ENCODE peak calls at places on chromosomes 7 and 10, in eight cellular contexts. S is fibroblast of lung, C is gastrocnemius medialis, X is mucosa of descending colon, Y is heart left ventricle, E is cardiac muscle cell, L is retinal pigment epithelial cell, V is dorsolateral prefrontal cortex. A is an unnamed sample.

GRCh38 chr10:11823122-11823988 is at the start of gene PROSER2:
- DNase-seq in S (peak), C (no peak), X (peak), Y (peak), E (peak), L (no peak), V (no peak), A (no peak)

GRCh38 chr7:149734514-149735075 is 38.8 kb downstream of the ZNF467 start:
- DNase-seq in S (no peak), C (no peak), X (no peak), Y (peak), E (no peak), L (no peak), V (no peak), A (no peak)

GRCh38 chr10:101224910-101225823 is 4.1 kb downstream of the LBX1 start:
- DNase-seq in S (no peak), C (no peak), X (no peak), Y (no peak), E (no peak), L (no peak), V (no peak), A (no peak)

GRCh38 chr10:18087398-18087797 is 52.8 kb upstream of the CACNB2 start:
- DNase-seq in S (peak), C (no peak), X (no peak), Y (no peak), E (peak), L (no peak), V (no peak), A (no peak)

GRCh38 chr10:99941942-99942835 is 67.6 kb downstream of the DNMBP start:
- DNase-seq in S (peak), C (no peak), X (no peak), Y (no peak), E (peak), L (peak), V (no peak), A (no peak)

GRCh38 chr7:19011212-19011611 is 106.2 kb downstream of the TWIST1 start:
- DNase-seq in S (no peak), C (no peak), X (no peak), Y (no peak), E (peak), L (no peak), V (no peak), A (no peak)

GRCh38 chr7:120856621-120857352 is 1.2 kb downstream of the TSPAN12 start:
- DNase-seq in S (peak), C (no peak), X (peak), Y (peak), E (peak), L (no peak), V (no peak), A (no peak)

GRCh38 chr10:105800626-105801025 is 1159.5 kb downstream of the SORCS3 start:
- DNase-seq in S (no peak), C (no peak), X (no peak), Y (no peak), E (no peak), L (peak), V (no peak), A (no peak)

GRCh38 chr10:59830601-59831259 is 75.6 kb downstream of the CCDC6 start:
- DNase-seq in S (peak), C (no peak), X (no peak), Y (peak), E (peak), L (no peak), V (peak), A (no peak)

GRCh38 chr7:96174812-96175211 is 147.1 kb downstream of the SLC25A13 start:
- DNase-seq in S (no peak), C (no peak), X (no peak), Y (no peak), E (no peak), L (no peak), V (no peak), A (no peak)

GRCh38 chr7:83852136-83852535 is 203.2 kb upstream of the SEMA3E start:
- DNase-seq in S (no peak), C (no peak), X (no peak), Y (no peak), E (no peak), L (no peak), V (no peak), A (peak)

GRCh38 chr7:16619979-16620408 is 25.6 kb downstream of the ANKMY2 start:
- DNase-seq in S (peak), C (no peak), X (no peak), Y (no peak), E (no peak), L (no peak), V (no peak), A (no peak)

GRCh38 chr10:12780634-12781601 is 220.6 kb downstream of the CCDC3 start:
- DNase-seq in S (no peak), C (no peak), X (no peak), Y (no peak), E (peak), L (no peak), V (no peak), A (no peak)

GRCh38 chr7:95608344-95609173 is 12.2 kb upstream of the PDK4 start:
- DNase-seq in S (peak), C (peak), X (peak), Y (peak), E (peak), L (peak), V (peak), A (peak)

GRCh38 chr10:75088640-75089039 is 22.8 kb upstream of the SAMD8 start:
- DNase-seq in S (no peak), C (no peak), X (no peak), Y (no peak), E (no peak), L (no peak), V (no peak), A (no peak)

GRCh38 chr10:528173-529165 is 161.0 kb downstream of the DIP2C start:
- DNase-seq in S (no peak), C (no peak), X (no peak), Y (peak), E (no peak), L (no peak), V (peak), A (no peak)

GRCh38 chr7:122770943-122771342 is 68.2 kb upstream of the RNF148 start:
- DNase-seq in S (no peak), C (no peak), X (no peak), Y (no peak), E (no peak), L (peak), V (no peak), A (no peak)

GRCh38 chr7:111842489-111842888 is 280.2 kb upstream of the IMMP2L start:
- DNase-seq in S (no peak), C (no peak), X (no peak), Y (no peak), E (no peak), L (no peak), V (no peak), A (no peak)

GRCh38 chr10:89637108-89637507 is 7.9 kb downstream of the PANK1 start:
- DNase-seq in S (no peak), C (no peak), X (no peak), Y (no peak), E (no peak), L (no peak), V (no peak), A (no peak)

GRCh38 chr7:55522268-55522902 is 49.9 kb downstream of the VOPP1 start:
- DNase-seq in S (no peak), C (no peak), X (no peak), Y (no peak), E (no peak), L (no peak), V (no peak), A (no peak)

GRCh38 chr10:46070749-46071148 is 24.7 kb upstream of the MSMB start:
- DNase-seq in S (no peak), C (no peak), X (no peak), Y (no peak), E (no peak), L (no peak), V (no peak), A (no peak)

GRCh38 chr7:79692015-79692414 is 238.5 kb upstream of the MAGI2 start:
- DNase-seq in S (peak), C (no peak), X (no peak), Y (no peak), E (peak), L (peak), V (no peak), A (peak)

GRCh38 chr10:13019280-13019679 is 17.8 kb upstream of the CCDC3 start:
- DNase-seq in S (no peak), C (no peak), X (no peak), Y (no peak), E (no peak), L (no peak), V (no peak), A (no peak)

GRCh38 chr7:139580435-139580834 is 57.0 kb downstream of the CLEC2L start:
- DNase-seq in S (no peak), C (no peak), X (no peak), Y (no peak), E (no peak), L (no peak), V (no peak), A (no peak)

GRCh38 chr7:139582130-139582650 is 58.7 kb downstream of the CLEC2L start:
- DNase-seq in S (no peak), C (no peak), X (no peak), Y (no peak), E (no peak), L (no peak), V (no peak), A (no peak)

GRCh38 chr7:139583826-139584553 is 60.5 kb downstream of the CLEC2L start:
- DNase-seq in S (no peak), C (no peak), X (no peak), Y (no peak), E (no peak), L (no peak), V (no peak), A (no peak)

GRCh38 chr7:139586286-139586685 is 62.8 kb downstream of the CLEC2L start:
- DNase-seq in S (no peak), C (no peak), X (no peak), Y (no peak), E (no peak), L (no peak), V (no peak), A (no peak)

DNA sequence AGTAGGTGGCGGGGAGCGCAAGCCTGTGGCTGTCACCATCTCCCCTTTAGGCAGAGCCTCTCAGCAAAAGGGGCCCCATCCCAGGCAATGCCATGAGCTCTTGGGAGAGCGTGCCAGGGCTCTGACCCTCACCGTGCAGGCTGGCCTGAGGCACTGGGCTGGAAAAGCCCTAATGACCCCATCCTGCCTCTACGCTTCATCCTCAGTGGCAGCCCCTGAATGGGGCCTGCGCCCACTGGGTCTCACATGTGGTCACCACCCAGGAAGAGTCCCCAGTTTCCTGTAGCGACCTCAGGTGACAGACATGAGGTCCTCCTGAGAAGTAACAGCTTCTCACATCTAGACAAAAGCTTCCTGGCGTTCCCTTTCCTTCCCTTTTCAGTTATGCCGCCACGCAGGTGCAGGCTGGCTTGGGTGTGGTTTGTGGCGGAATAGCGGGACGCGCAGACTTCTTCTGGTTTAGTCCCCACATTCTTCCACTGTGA is 59.2 kb downstream of the CLEC2L start:
- DNase-seq in S (no peak), C (no peak), X (no peak), Y (no peak), E (no peak), L (no peak), V (no peak), A (no peak)
- H3K4me3 ChIP-seq in S (no peak), C (no peak), X (no peak), Y (no peak), E (no peak), L (no peak), V (no peak), A (no peak)

GRCh38 chr7:134174797-134175261 is 47.7 kb downstream of the LRGUK start:
- DNase-seq in S (peak), C (no peak), X (no peak), Y (no peak), E (peak), L (peak), V (no peak), A (peak)

GRCh38 chr7:134175724-134176350 is 48.7 kb downstream of the LRGUK start:
- DNase-seq in S (no peak), C (no peak), X (no peak), Y (no peak), E (no peak), L (no peak), V (no peak), A (no peak)

GRCh38 chr7:134184767-134185166 is 57.6 kb downstream of the LRGUK start:
- DNase-seq in S (no peak), C (no peak), X (no peak), Y (no peak), E (no peak), L (no peak), V (no peak), A (no peak)

GRCh38 chr7:134182078-134182477 is 54.9 kb downstream of the LRGUK start:
- DNase-seq in S (no peak), C (no peak), X (no peak), Y (no peak), E (no peak), L (no peak), V (no peak), A (no peak)

DNA sequence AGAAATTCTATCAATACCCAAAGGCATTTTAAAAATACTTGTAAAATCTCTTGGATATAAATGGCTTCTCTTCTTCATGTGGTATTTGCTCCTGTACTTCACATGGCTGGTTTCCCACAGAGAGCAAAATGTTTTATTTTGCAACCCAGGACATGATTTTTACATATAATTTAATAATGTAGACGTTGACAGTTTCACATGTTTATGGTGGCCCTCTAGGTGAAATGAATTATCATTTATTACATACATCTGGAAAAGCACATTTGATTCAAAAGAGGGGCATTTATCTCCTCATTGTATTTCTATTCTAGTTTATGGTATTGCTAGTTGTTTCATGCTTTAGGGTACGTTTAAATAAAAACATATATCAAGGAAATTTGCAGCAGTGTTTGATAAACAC is 52.2 kb downstream of the LRGUK start:
- DNase-seq in S (no peak), C (no peak), X (no peak), Y (no peak), E (no peak), L (no peak), V (no peak), A (no peak)
- TF ChIP-seq CTCF in S (no peak), C (no peak), X (no peak), Y (no peak), E (no peak), L (no peak), V (no peak), A (no peak)

DNA sequence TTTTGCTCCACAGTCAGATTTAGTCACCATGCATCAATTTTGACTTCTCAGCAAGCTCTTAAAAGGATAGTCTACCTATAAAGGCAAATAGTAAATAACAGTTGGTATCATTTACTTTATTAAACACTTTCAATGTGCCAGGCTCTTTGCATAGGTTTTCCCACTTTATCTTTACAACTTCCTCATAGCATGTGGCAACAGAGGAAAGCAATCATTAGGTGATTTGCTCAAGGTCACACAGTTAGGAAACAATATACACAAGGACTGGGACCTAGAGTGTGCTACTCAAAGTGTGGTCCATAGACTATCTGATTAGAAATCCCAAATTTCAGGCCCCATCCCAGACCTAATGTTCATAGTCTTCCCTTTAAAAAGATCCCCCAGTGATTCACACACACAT is 212.3 kb downstream of the MTERF1 start:
- DNase-seq in S (no peak), C (no peak), X (no peak), Y (no peak), E (no peak), L (no peak), V (no peak), A (no peak)
- H3K4me3 ChIP-seq in S (no peak), C (no peak), X (no peak), Y (no peak), E (no peak), L (no peak), V (no peak), A (no peak)

DNA sequence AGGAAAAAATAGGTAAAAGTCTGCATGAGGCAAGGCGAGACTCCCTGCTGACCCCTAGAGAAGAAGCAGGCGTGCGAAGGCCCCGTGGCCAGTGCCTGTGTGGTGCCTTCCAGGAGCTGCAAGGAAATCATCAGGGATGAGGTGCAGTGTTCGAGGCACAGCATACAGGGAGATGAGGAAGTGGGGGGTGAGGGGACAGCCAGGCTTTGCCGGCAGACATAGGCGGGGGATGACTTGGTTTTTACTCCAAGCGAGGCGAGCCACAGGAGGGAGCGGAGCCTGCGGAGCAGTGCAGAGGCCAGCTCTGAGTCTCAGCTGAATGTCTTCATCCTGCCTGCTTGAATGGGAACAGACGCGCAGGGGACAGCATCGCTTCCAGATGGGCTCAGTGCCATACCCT is 49.6 kb downstream of the TCERG1L start:
- DNase-seq in S (no peak), C (no peak), X (no peak), Y (no peak), E (no peak), L (no peak), V (no peak), A (no peak)
- TF ChIP-seq CTCF in S (no peak), C (no peak), X (no peak), Y (no peak), E (no peak), L (no peak), V (no peak), A (no peak)

DNA sequence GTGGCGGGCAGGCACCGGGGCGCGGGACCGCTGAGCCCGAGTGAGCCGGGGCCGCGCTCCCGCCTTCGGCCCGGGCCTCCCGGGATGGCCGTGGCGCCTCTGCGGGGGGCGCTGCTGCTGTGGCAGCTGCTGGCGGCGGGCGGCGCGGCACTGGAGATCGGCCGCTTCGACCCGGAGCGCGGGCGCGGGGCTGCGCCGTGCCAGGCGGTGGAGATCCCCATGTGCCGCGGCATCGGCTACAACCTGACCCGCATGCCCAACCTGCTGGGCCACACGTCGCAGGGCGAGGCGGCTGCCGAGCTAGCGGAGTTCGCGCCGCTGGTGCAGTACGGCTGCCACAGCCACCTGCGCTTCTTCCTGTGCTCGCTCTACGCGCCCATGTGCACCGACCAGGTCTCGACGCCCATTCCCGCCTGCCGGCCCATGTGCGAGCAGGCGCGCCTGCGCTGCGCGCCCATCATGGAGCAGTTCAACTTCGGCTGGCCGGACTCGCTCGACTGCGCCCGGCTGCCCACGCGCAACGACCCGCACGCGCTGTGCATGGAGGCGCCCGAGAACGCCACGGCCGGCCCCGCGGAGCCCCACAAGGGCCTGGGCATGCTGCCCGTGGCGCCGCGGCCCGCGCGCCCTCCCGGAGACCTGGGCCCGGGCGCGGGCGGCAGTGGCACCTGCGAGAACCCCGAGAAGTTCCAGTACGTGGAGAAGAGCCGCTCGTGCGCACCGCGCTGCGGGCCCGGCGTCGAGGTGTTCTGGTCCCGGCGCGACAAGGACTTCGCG is 534 bp downstream of the FZD9 start:
- DNase-seq in S (no peak), C (no peak), X (no peak), Y (no peak), E (peak), L (no peak), V (no peak), A (no peak)
- H3K4me3 ChIP-seq in S (peak), C (peak), X (no peak), Y (peak), E (peak), L (no peak), V (peak), A (peak)

GRCh38 chr10:36886303-36886891 is 239.0 kb upstream of the ANKRD30A start:
- DNase-seq in S (no peak), C (no peak), X (no peak), Y (no peak), E (no peak), L (no peak), V (no peak), A (no peak)

GRCh38 chr10:36882781-36883180 is 242.6 kb upstream of the ANKRD30A start:
- DNase-seq in S (no peak), C (no peak), X (no peak), Y (no peak), E (no peak), L (no peak), V (no peak), A (no peak)

GRCh38 chr10:36885746-36886145 is 239.7 kb upstream of the ANKRD30A start:
- DNase-seq in S (no peak), C (no peak), X (no peak), Y (no peak), E (no peak), L (no peak), V (no peak), A (no peak)

GRCh38 chr10:36880898-36881297 is 244.5 kb upstream of the ANKRD30A start:
- DNase-seq in S (peak), C (no peak), X (no peak), Y (no peak), E (peak), L (no peak), V (no peak), A (no peak)
- TF ChIP-seq CTCF in S (peak), C (no peak), X (no peak), Y (peak), E (peak), L (peak), V (peak), A (peak)

GRCh38 chr7:38630720-38631673 is at the start of gene AMPH:
- DNase-seq in S (peak), C (no peak), X (peak), Y (peak), E (peak), L (no peak), V (peak), A (no peak)
- H3K4me3 ChIP-seq in S (peak), C (peak), X (no peak), Y (peak), E (peak), L (peak), V (peak), A (peak)

DNA sequence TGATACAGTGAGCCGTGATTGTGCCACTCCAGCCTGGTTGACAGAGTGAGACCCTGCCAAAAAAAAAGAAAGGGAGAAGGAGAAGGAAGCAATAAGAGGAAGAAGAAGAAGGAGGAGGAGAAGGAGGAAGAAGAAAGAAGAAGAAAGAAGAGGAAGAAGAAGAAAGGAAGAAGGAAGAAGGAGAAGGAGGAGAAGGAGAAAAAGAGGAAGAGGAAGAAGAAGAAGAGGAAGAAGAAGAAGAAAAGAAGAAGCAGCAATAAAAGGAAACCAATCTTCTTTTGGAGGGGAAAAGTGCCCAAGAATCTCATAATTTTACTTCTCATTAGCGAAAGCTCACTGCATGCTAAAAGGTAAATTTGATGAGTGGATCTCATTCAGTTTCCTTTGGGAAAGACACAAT is 85.7 kb upstream of the GLCCI1 start:
- DNase-seq in S (no peak), C (no peak), X (no peak), Y (no peak), E (no peak), L (no peak), V (no peak), A (no peak)
- TF ChIP-seq CTCF in S (no peak), C (no peak), X (no peak), Y (no peak), E (no peak), L (no peak), V (no peak), A (no peak)

GRCh38 chr10:44180321-44181154 is 204.4 kb downstream of the CXCL12 start:
- DNase-seq in S (peak), C (peak), X (no peak), Y (peak), E (peak), L (no peak), V (no peak), A (no peak)
- H3K4me3 ChIP-seq in S (no peak), C (no peak), X (no peak), Y (no peak), E (no peak), L (no peak), V (no peak), A (no peak)

A was measured in epithelial cell of proximal tubule.